ENCODE peak calls at places on chromosomes 12 and 14, in eight cellular contexts. C is D341Med; I is NB4; Y is activated CD4-positive, CD25-positive, alpha-beta regulatory T cell treated with anti-CD3 and anti-CD28 coated beads, Interleukin-2, amount 50 U/mL, for 72 hours; L is T-helper 9 cell; D is NCI-H510A treated with DMSO at 0.1 percent for 48 hours; B is Caki2; H is HEK293T. X is an unnamed sample.

GRCh38 chr12:53205747-53206146 is 1.3 kb downstream of the ITGB7 start:
- DNase-seq in C (no peak), I (peak; percentile 89), Y (peak; percentile 72), L (peak; percentile 39), D (no peak), B (no peak), H (no peak), X (peak; percentile 86)

GRCh38 chr12:122368361-122369073 is 54.0 kb downstream of the CLIP1 start:
- DNase-seq in C (no peak), I (no peak), Y (no peak), L (no peak), D (peak; percentile 45), B (peak; percentile 84), H (peak; percentile 39), X (no peak)

GRCh38 chr14:61153436-61153835 is 127.7 kb downstream of the TMEM30B start:
- DNase-seq in C (no peak), I (no peak), Y (no peak), L (no peak), D (no peak), B (no peak), H (no peak), X (no peak)

GRCh38 chr14:81398196-81398891 is 1.8 kb downstream of the STON2 start:
- DNase-seq in C (no peak), I (no peak), Y (no peak), L (no peak), D (no peak), B (no peak), H (no peak), X (no peak)

GRCh38 chr14:61466249-61466904 is 145.0 kb downstream of the PRKCH start:
- DNase-seq in C (no peak), I (no peak), Y (no peak), L (no peak), D (no peak), B (no peak), H (no peak), X (no peak)

GRCh38 chr12:4191642-4192041 is 81.9 kb upstream of the CCND2 start:
- DNase-seq in C (no peak), I (no peak), Y (no peak), L (no peak), D (no peak), B (no peak), H (no peak), X (no peak)

GRCh38 chr12:93375906-93376305 is 1.8 kb upstream of the NUDT4 start:
- DNase-seq in C (no peak), I (no peak), Y (no peak), L (no peak), D (no peak), B (no peak), H (no peak), X (no peak)

GRCh38 chr14:104220225-104221070 is 82.1 kb downstream of the KIF26A start:
- DNase-seq in C (no peak), I (no peak), Y (no peak), L (no peak), D (no peak), B (no peak), H (no peak), X (no peak)

GRCh38 chr14:93980464-93981201 is 4.3 kb upstream of the ASB2 start:
- DNase-seq in C (no peak), I (no peak), Y (no peak), L (no peak), D (no peak), B (no peak), H (no peak), X (no peak)

GRCh38 chr14:57991353-57991752 is 125.5 kb upstream of the SLC35F4 start:
- DNase-seq in C (no peak), I (no peak), Y (no peak), L (no peak), D (no peak), B (no peak), H (no peak), X (no peak)

GRCh38 chr14:104685998-104686610 is 3.3 kb upstream of the INF2 start:
- DNase-seq in C (no peak), I (no peak), Y (no peak), L (no peak), D (no peak), B (no peak), H (no peak), X (no peak)

GRCh38 chr14:52951730-52952481 is 1.1 kb upstream of the FERMT2 start:
- DNase-seq in C (no peak), I (peak; percentile 15), Y (no peak), L (no peak), D (peak; percentile 52), B (no peak), H (peak; percentile 49), X (no peak)

GRCh38 chr12:81337891-81338290 is 260.0 kb downstream of the ACSS3 start:
- DNase-seq in C (no peak), I (no peak), Y (no peak), L (no peak), D (no peak), B (no peak), H (no peak), X (no peak)

GRCh38 chr14:24398943-24399801 is at the start of gene NYNRIN:
- DNase-seq in C (peak; percentile 62), I (peak; percentile 52), Y (no peak), L (peak; percentile 22), D (peak; percentile 22), B (no peak), H (peak; percentile 53), X (no peak)

GRCh38 chr12:113040722-113041168 is 15.8 kb upstream of the DTX1 start:
- DNase-seq in C (no peak), I (peak; percentile 74), Y (no peak), L (no peak), D (no peak), B (peak; percentile 84), H (no peak), X (no peak)

GRCh38 chr14:94748667-94749347 is 21.1 kb downstream of the GSC start:
- DNase-seq in C (peak; percentile 72), I (peak; percentile 53), Y (no peak), L (no peak), D (peak; percentile 51), B (peak; percentile 87), H (peak; percentile 61), X (peak; percentile 86)

GRCh38 chr14:102088012-102088792 is 1.4 kb upstream of the HSP90AA1 start:
- DNase-seq in C (peak; percentile 32), I (peak; percentile 96), Y (peak; percentile 63), L (peak; percentile 29), D (no peak), B (no peak), H (no peak), X (peak; percentile 85)

X was measured in Karpas-422.